ENCODE peak calls at places on chromosome 3, in seven cellular contexts. One of them, this sample, is unnamed.
A peak's percentile ranks its signal among the peaks of the same experiment; 100 is the strongest.

GRCh38 chr3:72973786-72974185 is 22.8 kb upstream of the PPP4R2 start:
- DNase-seq in HS-27A: no peak
- DNase-seq in C1 segment of cervical spinal cord: no peak
- DNase-seq in stimulated activated CD4-positive, alpha-beta T cell treated with anti-CD3 and anti-CD28 coated beads, Interleukin-4, amount 100 ng/mL, for 1 hour: no peak
- DNase-seq in ureter: no peak
- DNase-seq in astrocyte of the hippocampus: no peak
- DNase-seq in activated naive CD4-positive, alpha-beta T cell treated with Interleukin-2 at 50 U/mL for 16 hours: no peak
- DNase-seq in this sample: no peak

GRCh38 chr3:71101581-71101980 is 481.9 kb downstream of the FOXP1 start:
- DNase-seq in HS-27A: no peak
- DNase-seq in C1 segment of cervical spinal cord: no peak
- DNase-seq in stimulated activated CD4-positive, alpha-beta T cell treated with anti-CD3 and anti-CD28 coated beads, Interleukin-4, amount 100 ng/mL, for 1 hour: no peak
- DNase-seq in ureter: no peak
- DNase-seq in astrocyte of the hippocampus: peak; percentile 27
- DNase-seq in activated naive CD4-positive, alpha-beta T cell treated with Interleukin-2 at 50 U/mL for 16 hours: no peak
- DNase-seq in this sample: no peak

GRCh38 chr3:184255291-184256039 is 5.9 kb downstream of the CAMK2N2 start:
- DNase-seq in HS-27A: no peak
- DNase-seq in C1 segment of cervical spinal cord: no peak
- DNase-seq in stimulated activated CD4-positive, alpha-beta T cell treated with anti-CD3 and anti-CD28 coated beads, Interleukin-4, amount 100 ng/mL, for 1 hour: peak; percentile 24
- DNase-seq in ureter: no peak
- DNase-seq in astrocyte of the hippocampus: no peak
- DNase-seq in activated naive CD4-positive, alpha-beta T cell treated with Interleukin-2 at 50 U/mL for 16 hours: peak; percentile 34
- DNase-seq in this sample: no peak

GRCh38 chr3:148937477-148937876 is 53.9 kb upstream of the GYG1 start:
- DNase-seq in HS-27A: peak; percentile 96
- DNase-seq in C1 segment of cervical spinal cord: no peak
- DNase-seq in stimulated activated CD4-positive, alpha-beta T cell treated with anti-CD3 and anti-CD28 coated beads, Interleukin-4, amount 100 ng/mL, for 1 hour: no peak
- DNase-seq in ureter: no peak
- DNase-seq in astrocyte of the hippocampus: peak; percentile 26
- DNase-seq in activated naive CD4-positive, alpha-beta T cell treated with Interleukin-2 at 50 U/mL for 16 hours: no peak
- DNase-seq in this sample: no peak

GRCh38 chr3:194610690-194611089 is 22.5 kb downstream of the TMEM44 start:
- DNase-seq in HS-27A: no peak
- DNase-seq in C1 segment of cervical spinal cord: no peak
- DNase-seq in stimulated activated CD4-positive, alpha-beta T cell treated with anti-CD3 and anti-CD28 coated beads, Interleukin-4, amount 100 ng/mL, for 1 hour: no peak
- DNase-seq in ureter: no peak
- DNase-seq in astrocyte of the hippocampus: no peak
- DNase-seq in activated naive CD4-positive, alpha-beta T cell treated with Interleukin-2 at 50 U/mL for 16 hours: no peak
- DNase-seq in this sample: no peak

GRCh38 chr3:183819831-183820230 is 5.5 kb downstream of the MAP6D1 start:
- DNase-seq in HS-27A: no peak
- DNase-seq in C1 segment of cervical spinal cord: no peak
- DNase-seq in stimulated activated CD4-positive, alpha-beta T cell treated with anti-CD3 and anti-CD28 coated beads, Interleukin-4, amount 100 ng/mL, for 1 hour: no peak
- DNase-seq in ureter: no peak
- DNase-seq in astrocyte of the hippocampus: no peak
- DNase-seq in activated naive CD4-positive, alpha-beta T cell treated with Interleukin-2 at 50 U/mL for 16 hours: no peak
- DNase-seq in this sample: no peak

GRCh38 chr3:100033184-100033583 is 81.1 kb downstream of the FILIP1L start:
- DNase-seq in HS-27A: no peak
- DNase-seq in C1 segment of cervical spinal cord: no peak
- DNase-seq in stimulated activated CD4-positive, alpha-beta T cell treated with anti-CD3 and anti-CD28 coated beads, Interleukin-4, amount 100 ng/mL, for 1 hour: no peak
- DNase-seq in ureter: no peak
- DNase-seq in astrocyte of the hippocampus: peak; percentile 91
- DNase-seq in activated naive CD4-positive, alpha-beta T cell treated with Interleukin-2 at 50 U/mL for 16 hours: no peak
- DNase-seq in this sample: no peak

GRCh38 chr3:13707456-13707855 is 158.5 kb downstream of the FBLN2 start:
- DNase-seq in HS-27A: no peak
- DNase-seq in C1 segment of cervical spinal cord: no peak
- DNase-seq in stimulated activated CD4-positive, alpha-beta T cell treated with anti-CD3 and anti-CD28 coated beads, Interleukin-4, amount 100 ng/mL, for 1 hour: no peak
- DNase-seq in ureter: peak; percentile 29
- DNase-seq in astrocyte of the hippocampus: no peak
- DNase-seq in activated naive CD4-positive, alpha-beta T cell treated with Interleukin-2 at 50 U/mL for 16 hours: no peak
- DNase-seq in this sample: no peak

GRCh38 chr3:172904817-172905479 is 154.4 kb downstream of the ECT2 start:
- DNase-seq in HS-27A: no peak
- DNase-seq in C1 segment of cervical spinal cord: no peak
- DNase-seq in stimulated activated CD4-positive, alpha-beta T cell treated with anti-CD3 and anti-CD28 coated beads, Interleukin-4, amount 100 ng/mL, for 1 hour: no peak
- DNase-seq in ureter: no peak
- DNase-seq in astrocyte of the hippocampus: peak; percentile 46
- DNase-seq in activated naive CD4-positive, alpha-beta T cell treated with Interleukin-2 at 50 U/mL for 16 hours: no peak
- DNase-seq in this sample: no peak

GRCh38 chr3:162719684-162720341 is 1223.2 kb downstream of the OTOL1 start:
- DNase-seq in HS-27A: peak; percentile 91
- DNase-seq in C1 segment of cervical spinal cord: no peak
- DNase-seq in stimulated activated CD4-positive, alpha-beta T cell treated with anti-CD3 and anti-CD28 coated beads, Interleukin-4, amount 100 ng/mL, for 1 hour: no peak
- DNase-seq in ureter: no peak
- DNase-seq in astrocyte of the hippocampus: peak; percentile 87
- DNase-seq in activated naive CD4-positive, alpha-beta T cell treated with Interleukin-2 at 50 U/mL for 16 hours: no peak
- DNase-seq in this sample: no peak

GRCh38 chr3:901953-902778 is 190.7 kb upstream of the CNTN6 start:
- DNase-seq in HS-27A: no peak
- DNase-seq in C1 segment of cervical spinal cord: no peak
- DNase-seq in stimulated activated CD4-positive, alpha-beta T cell treated with anti-CD3 and anti-CD28 coated beads, Interleukin-4, amount 100 ng/mL, for 1 hour: no peak
- DNase-seq in ureter: no peak
- DNase-seq in astrocyte of the hippocampus: peak; percentile 15
- DNase-seq in activated naive CD4-positive, alpha-beta T cell treated with Interleukin-2 at 50 U/mL for 16 hours: no peak
- DNase-seq in this sample: no peak

GRCh38 chr3:3800076-3800448 is 831 bp downstream of the LRRN1 start:
- DNase-seq in HS-27A: no peak
- DNase-seq in C1 segment of cervical spinal cord: no peak
- DNase-seq in stimulated activated CD4-positive, alpha-beta T cell treated with anti-CD3 and anti-CD28 coated beads, Interleukin-4, amount 100 ng/mL, for 1 hour: peak; percentile 2
- DNase-seq in ureter: peak; percentile 43
- DNase-seq in astrocyte of the hippocampus: peak; percentile 78
- DNase-seq in activated naive CD4-positive, alpha-beta T cell treated with Interleukin-2 at 50 U/mL for 16 hours: no peak
- DNase-seq in this sample: no peak

GRCh38 chr3:51681453-51681852 is 10.4 kb downstream of the TEX264 start:
- DNase-seq in HS-27A: no peak
- DNase-seq in C1 segment of cervical spinal cord: no peak
- DNase-seq in stimulated activated CD4-positive, alpha-beta T cell treated with anti-CD3 and anti-CD28 coated beads, Interleukin-4, amount 100 ng/mL, for 1 hour: peak; percentile 17
- DNase-seq in ureter: peak; percentile 69
- DNase-seq in astrocyte of the hippocampus: no peak
- DNase-seq in activated naive CD4-positive, alpha-beta T cell treated with Interleukin-2 at 50 U/mL for 16 hours: peak; percentile 48
- DNase-seq in this sample: no peak

GRCh38 chr3:141796436-141797166 is 33.4 kb downstream of the GRK7 start:
- DNase-seq in HS-27A: no peak
- DNase-seq in C1 segment of cervical spinal cord: no peak
- DNase-seq in stimulated activated CD4-positive, alpha-beta T cell treated with anti-CD3 and anti-CD28 coated beads, Interleukin-4, amount 100 ng/mL, for 1 hour: peak; percentile 63
- DNase-seq in ureter: peak; percentile 45
- DNase-seq in astrocyte of the hippocampus: peak; percentile 44
- DNase-seq in activated naive CD4-positive, alpha-beta T cell treated with Interleukin-2 at 50 U/mL for 16 hours: peak; percentile 78
- DNase-seq in this sample: peak; percentile 82

GRCh38 chr3:44511238-44511567 is 33.7 kb upstream of the ZNF445 start:
- DNase-seq in HS-27A: no peak
- DNase-seq in C1 segment of cervical spinal cord: no peak
- DNase-seq in stimulated activated CD4-positive, alpha-beta T cell treated with anti-CD3 and anti-CD28 coated beads, Interleukin-4, amount 100 ng/mL, for 1 hour: no peak
- DNase-seq in ureter: no peak
- DNase-seq in astrocyte of the hippocampus: peak; percentile 12
- DNase-seq in activated naive CD4-positive, alpha-beta T cell treated with Interleukin-2 at 50 U/mL for 16 hours: no peak
- DNase-seq in this sample: no peak

GRCh38 chr3:188946351-188946750 is 225.4 kb upstream of the TPRG1 start:
- DNase-seq in HS-27A: no peak
- DNase-seq in C1 segment of cervical spinal cord: no peak
- DNase-seq in stimulated activated CD4-positive, alpha-beta T cell treated with anti-CD3 and anti-CD28 coated beads, Interleukin-4, amount 100 ng/mL, for 1 hour: no peak
- DNase-seq in ureter: no peak
- DNase-seq in astrocyte of the hippocampus: no peak
- DNase-seq in activated naive CD4-positive, alpha-beta T cell treated with Interleukin-2 at 50 U/mL for 16 hours: no peak
- DNase-seq in this sample: no peak

GRCh38 chr3:17162116-17162515 is 277.4 kb downstream of the PLCL2 start:
- DNase-seq in HS-27A: no peak
- DNase-seq in C1 segment of cervical spinal cord: no peak
- DNase-seq in stimulated activated CD4-positive, alpha-beta T cell treated with anti-CD3 and anti-CD28 coated beads, Interleukin-4, amount 100 ng/mL, for 1 hour: no peak
- DNase-seq in ureter: no peak
- DNase-seq in astrocyte of the hippocampus: no peak
- DNase-seq in activated naive CD4-positive, alpha-beta T cell treated with Interleukin-2 at 50 U/mL for 16 hours: no peak
- DNase-seq in this sample: no peak

GRCh38 chr3:31448035-31448881 is 84.5 kb upstream of the STT3B start:
- DNase-seq in HS-27A: no peak
- DNase-seq in C1 segment of cervical spinal cord: no peak
- DNase-seq in stimulated activated CD4-positive, alpha-beta T cell treated with anti-CD3 and anti-CD28 coated beads, Interleukin-4, amount 100 ng/mL, for 1 hour: peak; percentile 24
- DNase-seq in ureter: no peak
- DNase-seq in astrocyte of the hippocampus: no peak
- DNase-seq in activated naive CD4-positive, alpha-beta T cell treated with Interleukin-2 at 50 U/mL for 16 hours: peak; percentile 29
- DNase-seq in this sample: peak; percentile 26